ENCODE peak calls at places on chromosomes 7 and 10, in seven cellular contexts. One of them, this sample, is unnamed.

GRCh38 chr10:93081834-93082233 is 8.1 kb downstream of the CYP26A1 start:
- DNase-seq in astrocyte of the spinal cord: peak; percentile 87
- DNase-seq in hepatocyte: no peak
- DNase-seq in HCT116: no peak
- DNase-seq in endodermal cell: no peak
- DNase-seq in adrenal gland: no peak
- DNase-seq in dorsolateral prefrontal cortex: no peak
- DNase-seq in this sample: peak; percentile 81

GRCh38 chr10:99859585-99859984 is 77.1 kb downstream of the ABCC2 start:
- DNase-seq in HCT116: peak; percentile 60
- DNase-seq in dorsolateral prefrontal cortex: no peak
- DNase-seq in adrenal gland: no peak
- DNase-seq in endodermal cell: peak; percentile 86
- DNase-seq in hepatocyte: peak; percentile 57
- DNase-seq in astrocyte of the spinal cord: no peak
- DNase-seq in this sample: no peak

GRCh38 chr10:7408003-7408493 is 2.8 kb downstream of the SFMBT2 start:
- DNase-seq in adrenal gland: peak; percentile 68
- DNase-seq in astrocyte of the spinal cord: peak; percentile 36
- DNase-seq in hepatocyte: peak; percentile 41
- DNase-seq in endodermal cell: peak; percentile 81
- DNase-seq in HCT116: no peak
- DNase-seq in dorsolateral prefrontal cortex: no peak
- DNase-seq in this sample: no peak

GRCh38 chr10:130763491-130763890 is 548.0 kb downstream of the TCERG1L start:
- DNase-seq in HCT116: no peak
- DNase-seq in astrocyte of the spinal cord: no peak
- DNase-seq in adrenal gland: no peak
- DNase-seq in hepatocyte: no peak
- DNase-seq in endodermal cell: no peak
- DNase-seq in dorsolateral prefrontal cortex: no peak
- DNase-seq in this sample: no peak

GRCh38 chr7:47523401-47523800 is 58.5 kb downstream of the TNS3 start:
- DNase-seq in hepatocyte: no peak
- DNase-seq in dorsolateral prefrontal cortex: no peak
- DNase-seq in HCT116: no peak
- DNase-seq in adrenal gland: no peak
- DNase-seq in astrocyte of the spinal cord: no peak
- DNase-seq in endodermal cell: no peak
- DNase-seq in this sample: no peak

GRCh38 chr7:132877578-132877977 is 204.3 kb downstream of the CHCHD3 start:
- DNase-seq in adrenal gland: no peak
- DNase-seq in dorsolateral prefrontal cortex: no peak
- DNase-seq in HCT116: no peak
- DNase-seq in hepatocyte: no peak
- DNase-seq in astrocyte of the spinal cord: no peak
- DNase-seq in endodermal cell: no peak
- DNase-seq in this sample: no peak

GRCh38 chr10:33008499-33009243 is 50.6 kb upstream of the ITGB1 start:
- DNase-seq in hepatocyte: peak; percentile 90
- DNase-seq in endodermal cell: peak; percentile 84
- DNase-seq in dorsolateral prefrontal cortex: no peak
- DNase-seq in HCT116: peak; percentile 71
- DNase-seq in astrocyte of the spinal cord: peak; percentile 89
- DNase-seq in adrenal gland: peak; percentile 81
- DNase-seq in this sample: peak; percentile 85

GRCh38 chr10:109877546-109877945 is 45.8 kb downstream of the XPNPEP1 start:
- DNase-seq in adrenal gland: no peak
- DNase-seq in endodermal cell: peak; percentile 13
- DNase-seq in dorsolateral prefrontal cortex: no peak
- DNase-seq in astrocyte of the spinal cord: no peak
- DNase-seq in HCT116: no peak
- DNase-seq in hepatocyte: no peak
- DNase-seq in this sample: no peak

GRCh38 chr7:3520206-3520605 is 219.2 kb downstream of the SDK1 start:
- DNase-seq in adrenal gland: no peak
- DNase-seq in hepatocyte: peak; percentile 26
- DNase-seq in dorsolateral prefrontal cortex: no peak
- DNase-seq in endodermal cell: no peak
- DNase-seq in astrocyte of the spinal cord: no peak
- DNase-seq in HCT116: no peak
- DNase-seq in this sample: no peak

GRCh38 chr7:70497793-70498192 is 634.2 kb upstream of the GALNT17 start:
- DNase-seq in dorsolateral prefrontal cortex: no peak
- DNase-seq in HCT116: no peak
- DNase-seq in hepatocyte: no peak
- DNase-seq in adrenal gland: no peak
- DNase-seq in astrocyte of the spinal cord: no peak
- DNase-seq in endodermal cell: no peak
- DNase-seq in this sample: no peak

GRCh38 chr7:157599491-157599890 is 262.7 kb downstream of the DNAJB6 start:
- DNase-seq in hepatocyte: no peak
- DNase-seq in dorsolateral prefrontal cortex: no peak
- DNase-seq in endodermal cell: no peak
- DNase-seq in HCT116: no peak
- DNase-seq in adrenal gland: no peak
- DNase-seq in astrocyte of the spinal cord: no peak
- DNase-seq in this sample: no peak

GRCh38 chr7:106626376-106627293 is 34.3 kb downstream of the CCDC71L start:
- DNase-seq in dorsolateral prefrontal cortex: no peak
- DNase-seq in hepatocyte: peak; percentile 36
- DNase-seq in HCT116: peak; percentile 62
- DNase-seq in astrocyte of the spinal cord: no peak
- DNase-seq in adrenal gland: no peak
- DNase-seq in endodermal cell: no peak
- DNase-seq in this sample: no peak

GRCh38 chr10:22611425-22612111 is 102.8 kb downstream of the PIP4K2A start:
- DNase-seq in astrocyte of the spinal cord: no peak
- DNase-seq in adrenal gland: no peak
- DNase-seq in dorsolateral prefrontal cortex: no peak
- DNase-seq in hepatocyte: no peak
- DNase-seq in endodermal cell: no peak
- DNase-seq in HCT116: no peak
- DNase-seq in this sample: no peak

GRCh38 chr7:33869176-33869575 is 36.2 kb upstream of the BMPER start:
- DNase-seq in HCT116: no peak
- DNase-seq in adrenal gland: no peak
- DNase-seq in dorsolateral prefrontal cortex: no peak
- DNase-seq in hepatocyte: no peak
- DNase-seq in endodermal cell: no peak
- DNase-seq in astrocyte of the spinal cord: no peak
- DNase-seq in this sample: no peak

GRCh38 chr10:104255244-104255981 is 721 bp downstream of the GSTO1 start:
- DNase-seq in hepatocyte: peak; percentile 46
- DNase-seq in endodermal cell: peak; percentile 53
- DNase-seq in HCT116: no peak
- DNase-seq in dorsolateral prefrontal cortex: no peak
- DNase-seq in adrenal gland: peak; percentile 47
- DNase-seq in astrocyte of the spinal cord: peak; percentile 62
- DNase-seq in this sample: no peak

GRCh38 chr10:17665742-17666141 is 21.8 kb downstream of the STAM start:
- DNase-seq in adrenal gland: peak; percentile 71
- DNase-seq in endodermal cell: no peak
- DNase-seq in astrocyte of the spinal cord: peak; percentile 89
- DNase-seq in HCT116: no peak
- DNase-seq in dorsolateral prefrontal cortex: no peak
- DNase-seq in hepatocyte: peak; percentile 56
- DNase-seq in this sample: peak; percentile 89

GRCh38 chr10:59006511-59007306 is 169.7 kb upstream of the PHYHIPL start:
- DNase-seq in adrenal gland: peak; percentile 51
- DNase-seq in dorsolateral prefrontal cortex: no peak
- DNase-seq in astrocyte of the spinal cord: peak; percentile 51
- DNase-seq in hepatocyte: no peak
- DNase-seq in endodermal cell: no peak
- DNase-seq in HCT116: no peak
- DNase-seq in this sample: peak; percentile 63

GRCh38 chr7:24102988-24103387 is 181.0 kb upstream of the NPY start:
- DNase-seq in HCT116: no peak
- DNase-seq in astrocyte of the spinal cord: no peak
- DNase-seq in hepatocyte: no peak
- DNase-seq in adrenal gland: no peak
- DNase-seq in endodermal cell: peak; percentile 73
- DNase-seq in dorsolateral prefrontal cortex: no peak
- DNase-seq in this sample: no peak

GRCh38 chr7:31782411-31782991 is 95.5 kb downstream of the PPP1R17 start:
- DNase-seq in HCT116: peak; percentile 35
- DNase-seq in hepatocyte: peak; percentile 76
- DNase-seq in astrocyte of the spinal cord: peak; percentile 72
- DNase-seq in endodermal cell: peak; percentile 62
- DNase-seq in dorsolateral prefrontal cortex: no peak
- DNase-seq in adrenal gland: peak; percentile 18
- DNase-seq in this sample: peak; percentile 50

GRCh38 chr10:128045833-128046120 is 80.4 kb downstream of the MKI67 start:
- DNase-seq in astrocyte of the spinal cord: no peak
- DNase-seq in endodermal cell: no peak
- DNase-seq in hepatocyte: no peak
- DNase-seq in dorsolateral prefrontal cortex: no peak
- DNase-seq in adrenal gland: no peak
- DNase-seq in HCT116: no peak
- DNase-seq in this sample: no peak

GRCh38 chr10:13074562-13075451 is 25.2 kb upstream of the OPTN start:
- DNase-seq in hepatocyte: peak; percentile 89
- DNase-seq in endodermal cell: peak; percentile 94
- DNase-seq in astrocyte of the spinal cord: peak; percentile 74
- DNase-seq in HCT116: peak; percentile 53
- DNase-seq in adrenal gland: peak; percentile 71
- DNase-seq in dorsolateral prefrontal cortex: peak; percentile 63
- DNase-seq in this sample: peak; percentile 38

GRCh38 chr7:42831953-42832522 is 79.8 kb downstream of the C7orf25 start:
- DNase-seq in endodermal cell: no peak
- DNase-seq in astrocyte of the spinal cord: no peak
- DNase-seq in hepatocyte: no peak
- DNase-seq in adrenal gland: no peak
- DNase-seq in HCT116: no peak
- DNase-seq in dorsolateral prefrontal cortex: no peak
- DNase-seq in this sample: no peak
- TF ChIP-seq CTCF in endodermal cell: no peak
- TF ChIP-seq CTCF in astrocyte of the spinal cord: no peak
- TF ChIP-seq CTCF in hepatocyte: no peak
- TF ChIP-seq CTCF in adrenal gland: no peak
- TF ChIP-seq CTCF in HCT116: no peak
- TF ChIP-seq CTCF in dorsolateral prefrontal cortex: no peak
- TF ChIP-seq CTCF in this sample: no peak

DNA sequence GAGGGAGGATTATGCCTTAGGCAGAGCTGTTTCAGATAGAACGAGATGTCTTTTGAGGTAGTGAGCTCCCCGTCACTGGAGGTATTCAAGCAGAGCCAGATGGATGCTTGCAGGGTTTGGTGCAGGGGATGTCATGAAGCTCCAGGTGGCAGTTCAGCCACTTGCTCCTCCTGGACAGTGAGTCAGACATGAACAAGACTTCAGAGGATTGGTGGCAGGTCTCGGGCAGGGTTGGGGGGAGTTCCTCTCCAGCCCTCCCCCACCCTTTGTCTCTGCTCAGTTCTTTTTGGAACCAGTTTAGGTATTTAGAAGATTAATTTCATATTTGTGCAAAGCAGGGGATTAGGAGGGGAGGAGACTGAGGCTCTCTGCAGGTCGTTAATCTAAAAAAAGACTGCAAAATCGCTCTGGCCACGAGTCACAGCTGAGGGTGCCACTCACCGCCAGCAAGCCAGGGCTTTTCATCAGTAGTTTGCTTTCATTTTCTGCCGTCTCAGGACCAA is 21.5 kb upstream of the MYL10 start:
- DNase-seq in dorsolateral prefrontal cortex: no peak
- DNase-seq in hepatocyte: no peak
- DNase-seq in HCT116: no peak
- DNase-seq in endodermal cell: no peak
- DNase-seq in astrocyte of the spinal cord: no peak
- DNase-seq in adrenal gland: no peak
- DNase-seq in this sample: no peak
- H3K4me3 ChIP-seq in dorsolateral prefrontal cortex: no peak overlapping the region
- H3K4me3 ChIP-seq in hepatocyte: no peak overlapping the region
- H3K4me3 ChIP-seq in HCT116: no peak overlapping the region
- H3K4me3 ChIP-seq in endodermal cell: no peak overlapping the region
- H3K4me3 ChIP-seq in astrocyte of the spinal cord: no peak overlapping the region
- H3K4me3 ChIP-seq in adrenal gland: no peak overlapping the region
- H3K4me3 ChIP-seq in this sample: no peak overlapping the region

GRCh38 chr7:29951206-29951605 is 38.4 kb downstream of the SCRN1 start:
- DNase-seq in dorsolateral prefrontal cortex: no peak
- DNase-seq in HCT116: no peak
- DNase-seq in astrocyte of the spinal cord: no peak
- DNase-seq in adrenal gland: no peak
- DNase-seq in endodermal cell: no peak
- DNase-seq in hepatocyte: no peak
- DNase-seq in this sample: no peak

GRCh38 chr7:29945259-29945809 is 44.3 kb downstream of the SCRN1 start:
- DNase-seq in endodermal cell: no peak
- DNase-seq in HCT116: no peak
- DNase-seq in hepatocyte: no peak
- DNase-seq in astrocyte of the spinal cord: no peak
- DNase-seq in dorsolateral prefrontal cortex: no peak
- DNase-seq in adrenal gland: no peak
- DNase-seq in this sample: no peak

GRCh38 chr7:29950480-29950879 is 39.1 kb downstream of the SCRN1 start:
- DNase-seq in hepatocyte: no peak
- DNase-seq in dorsolateral prefrontal cortex: no peak
- DNase-seq in HCT116: no peak
- DNase-seq in endodermal cell: no peak
- DNase-seq in adrenal gland: no peak
- DNase-seq in astrocyte of the spinal cord: no peak
- DNase-seq in this sample: no peak

GRCh38 chr7:29946428-29947186 is 43.0 kb downstream of the SCRN1 start:
- DNase-seq in HCT116: peak; percentile 42
- DNase-seq in dorsolateral prefrontal cortex: no peak
- DNase-seq in adrenal gland: peak; percentile 62
- DNase-seq in endodermal cell: peak; percentile 82
- DNase-seq in astrocyte of the spinal cord: peak; percentile 10
- DNase-seq in hepatocyte: no peak
- DNase-seq in this sample: no peak
- TF ChIP-seq CTCF in HCT116: peak; percentile 59
- TF ChIP-seq CTCF in dorsolateral prefrontal cortex: peak; percentile 43
- TF ChIP-seq CTCF in adrenal gland: no peak
- TF ChIP-seq CTCF in endodermal cell: peak; percentile 79
- TF ChIP-seq CTCF in astrocyte of the spinal cord: peak; percentile 36
- TF ChIP-seq CTCF in hepatocyte: peak; percentile 28
- TF ChIP-seq CTCF in this sample: peak; percentile 50

DNA sequence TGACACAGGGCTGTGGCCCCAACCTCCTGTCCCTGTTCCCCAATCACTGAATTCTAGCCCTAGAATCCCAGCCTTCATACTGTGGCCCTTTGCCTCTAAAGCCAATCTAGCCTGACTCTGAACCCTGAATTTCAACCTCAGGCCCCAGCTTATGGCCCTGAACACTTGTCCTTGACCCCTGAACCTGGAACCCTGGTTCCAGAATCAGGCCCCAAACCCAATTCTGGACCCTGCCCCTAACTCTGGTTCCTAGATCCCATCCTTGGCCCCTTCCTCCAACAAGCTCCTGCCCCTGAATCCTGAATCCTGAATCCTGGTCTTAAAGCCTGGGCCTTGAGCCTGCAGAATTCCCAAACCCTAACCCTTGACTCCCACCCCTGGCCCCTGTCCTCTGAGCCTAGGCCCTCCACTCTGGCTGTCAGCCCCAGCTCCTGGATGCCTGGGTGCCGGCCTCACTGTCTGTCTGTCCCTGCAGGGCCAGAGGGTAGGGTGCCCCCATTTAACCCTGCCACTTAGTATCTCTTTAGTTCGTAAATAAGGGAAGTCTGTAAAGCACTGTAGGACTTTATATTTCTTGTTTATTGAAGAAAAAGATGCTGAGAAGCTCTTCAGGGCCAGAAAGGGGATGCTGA is 1.3 kb downstream of the INPP5A start:
- DNase-seq in endodermal cell: no peak
- DNase-seq in astrocyte of the spinal cord: no peak
- DNase-seq in hepatocyte: no peak
- DNase-seq in HCT116: no peak
- DNase-seq in adrenal gland: peak; percentile 1
- DNase-seq in dorsolateral prefrontal cortex: no peak
- DNase-seq in this sample: no peak
- H3K4me3 ChIP-seq in endodermal cell: peak overlapping the region; percentile 90
- H3K4me3 ChIP-seq in astrocyte of the spinal cord: peak overlapping the region; percentile 73
- H3K4me3 ChIP-seq in hepatocyte: peak overlapping the region; percentile 89
- H3K4me3 ChIP-seq in HCT116: peak overlapping the region; percentile 57
- H3K4me3 ChIP-seq in adrenal gland: peak overlapping the region; percentile 57
- H3K4me3 ChIP-seq in dorsolateral prefrontal cortex: peak overlapping the region; percentile 69
- H3K4me3 ChIP-seq in this sample: peak overlapping the region; percentile 55

This sample was measured in astrocyte of the cerebellum.